ENCODE peak calls at places on chromosome 15, in eight cellular contexts. Z is left ventricle myocardium inferior; F is prostate gland; N is A673; P is stomach; V is CD8-positive, alpha-beta memory T cell; X is iPS DF 6.9; Q is transverse colon. R is an unnamed sample. For H3K9me3, the result is how much of the 10 kb centered on the place peaks cover.

GRCh38 chr15:71588746-71589145 is 221.6 kb upstream of the NR2E3 start:
- DNase-seq in Z (no peak), F (no peak), N (no peak), P (no peak), V (no peak), X (no peak), Q (no peak), R (no peak)

GRCh38 chr15:59456114-59456513 is 18.1 kb downstream of the FAM81A start:
- DNase-seq in Z (no peak), F (peak), N (no peak), P (peak), V (no peak), X (no peak), Q (peak), R (peak)

GRCh38 chr15:83304861-83305661 is 20.6 kb upstream of the BNC1 start:
- DNase-seq in Z (no peak), F (no peak), N (no peak), P (no peak), V (no peak), X (no peak), Q (no peak), R (peak)

GRCh38 chr15:83920115-83920514 is 266.2 kb downstream of the ADAMTSL3 start:
- DNase-seq in Z (no peak), F (no peak), N (peak), P (no peak), V (no peak), X (no peak), Q (no peak), R (no peak)

GRCh38 chr15:68497206-68497910 is 65.4 kb upstream of the ITGA11 start:
- DNase-seq in Z (no peak), F (no peak), N (no peak), P (no peak), V (no peak), X (no peak), Q (no peak), R (no peak)

GRCh38 chr15:65130941-65131340 is 2.7 kb downstream of the PDCD7 start:
- DNase-seq in Z (no peak), F (no peak), N (no peak), P (no peak), V (no peak), X (no peak), Q (no peak), R (no peak)

GRCh38 chr15:78737187-78737820 is 74.0 kb downstream of the ADAMTS7 start:
- DNase-seq in Z (no peak), F (no peak), N (no peak), P (no peak), V (no peak), X (no peak), Q (no peak), R (no peak)

GRCh38 chr15:97259943-97260342 is 700.6 kb upstream of the ARRDC4 start:
- DNase-seq in Z (no peak), F (no peak), N (no peak), P (no peak), V (no peak), X (no peak), Q (no peak), R (no peak)

GRCh38 chr15:35126236-35126635 is 41.1 kb upstream of the NANOGP8 start:
- DNase-seq in Z (no peak), F (no peak), N (no peak), P (no peak), V (no peak), X (no peak), Q (no peak), R (no peak)

GRCh38 chr15:31440754-31441298 is 114.2 kb downstream of the KLF13 start:
- DNase-seq in Z (peak), F (no peak), N (peak), P (peak), V (no peak), X (no peak), Q (peak), R (peak)

GRCh38 chr15:68423359-68424028 is 8.5 kb downstream of the ITGA11 start:
- DNase-seq in Z (no peak), F (no peak), N (no peak), P (no peak), V (no peak), X (no peak), Q (no peak), R (no peak)

GRCh38 chr15:85805392-85805791 is 10.7 kb upstream of the KLHL25 start:
- DNase-seq in Z (no peak), F (no peak), N (no peak), P (no peak), V (no peak), X (no peak), Q (no peak), R (no peak)

GRCh38 chr15:69876030-69876429 is 221.7 kb downstream of the TLE3 start:
- DNase-seq in Z (no peak), F (no peak), N (peak), P (no peak), V (no peak), X (no peak), Q (no peak), R (no peak)

GRCh38 chr15:94576889-94577533 is 345.6 kb downstream of the MCTP2 start:
- DNase-seq in Z (no peak), F (no peak), N (peak), P (peak), V (no peak), X (peak), Q (peak), R (no peak)

GRCh38 chr15:31391687-31392671 is 65.3 kb downstream of the KLF13 start:
- DNase-seq in Z (peak), F (peak), N (peak), P (peak), V (peak), X (no peak), Q (peak), R (peak)

GRCh38 chr15:42727740-42728355 is 9.1 kb downstream of the CDAN1 start:
- DNase-seq in Z (no peak), F (peak), N (no peak), P (peak), V (no peak), X (no peak), Q (no peak), R (peak)

GRCh38 chr15:76991048-76991447 is 3.9 kb upstream of the PSTPIP1 start:
- DNase-seq in Z (no peak), F (no peak), N (no peak), P (no peak), V (no peak), X (no peak), Q (no peak), R (no peak)

GRCh38 chr15:40150163-40150925 is 10.5 kb upstream of the BUB1B start:
- DNase-seq in Z (no peak), F (no peak), N (peak), P (peak), V (no peak), X (no peak), Q (peak), R (peak)

GRCh38 chr15:26102988-26103387 is 239.9 kb upstream of the ATP10A start:
- DNase-seq in Z (no peak), F (no peak), N (no peak), P (no peak), V (no peak), X (no peak), Q (no peak), R (no peak)

GRCh38 chr15:74449643-74450205 is 11.2 kb downstream of the UBL7 start:
- DNase-seq in Z (no peak), F (no peak), N (no peak), P (no peak), V (no peak), X (no peak), Q (no peak), R (no peak)

GRCh38 chr15:57866149-57866736 is 159.7 kb downstream of the POLR2M start:
- DNase-seq in Z (peak), F (peak), N (peak), P (peak), V (no peak), X (peak), Q (peak), R (peak)

GRCh38 chr15:78322243-78322642 is 17.9 kb upstream of the CRABP1 start:
- DNase-seq in Z (no peak), F (no peak), N (peak), P (no peak), V (no peak), X (no peak), Q (no peak), R (no peak)

GRCh38 chr15:88835646-88836045 is 32.4 kb downstream of the ACAN start:
- DNase-seq in Z (no peak), F (no peak), N (no peak), P (no peak), V (no peak), X (no peak), Q (no peak), R (no peak)

GRCh38 chr15:36373549-36373948 is 205.9 kb upstream of the CDIN1 start:
- DNase-seq in Z (no peak), F (no peak), N (no peak), P (no peak), V (no peak), X (no peak), Q (no peak), R (no peak)

GRCh38 chr15:67183443-67184169 is 70.9 kb downstream of the AAGAB start:
- DNase-seq in Z (no peak), F (no peak), N (no peak), P (no peak), V (no peak), X (no peak), Q (no peak), R (no peak)

GRCh38 chr15:37035349-37035748 is 65.0 kb downstream of the MEIS2 start:
- DNase-seq in Z (no peak), F (no peak), N (no peak), P (no peak), V (no peak), X (no peak), Q (no peak), R (no peak)

GRCh38 chr15:81163961-81164800 is 30.1 kb downstream of the CFAP161 start:
- DNase-seq in Z (no peak), F (no peak), N (no peak), P (no peak), V (no peak), X (no peak), Q (no peak), R (no peak)

GRCh38 chr15:57138260-57138895 is 219.9 kb downstream of the TCF12 start:
- DNase-seq in Z (no peak), F (no peak), N (peak), P (peak), V (no peak), X (peak), Q (peak), R (peak)

GRCh38 chr15:59447367-59447766 is 9.4 kb downstream of the FAM81A start:
- DNase-seq in Z (no peak), F (no peak), N (no peak), P (no peak), V (no peak), X (no peak), Q (no peak), R (no peak)

GRCh38 chr15:67908756-67909155 is 68.9 kb upstream of the RNU6-1 start:
- DNase-seq in Z (no peak), F (no peak), N (no peak), P (no peak), V (no peak), X (no peak), Q (no peak), R (no peak)

GRCh38 chr15:49605588-49605987 is 15.0 kb downstream of the FAM227B start:
- DNase-seq in Z (no peak), F (no peak), N (no peak), P (no peak), V (no peak), X (no peak), Q (no peak), R (no peak)

GRCh38 chr15:66740802-66741201 is 38.8 kb downstream of the SMAD6 start:
- DNase-seq in Z (peak), F (peak), N (no peak), P (no peak), V (no peak), X (no peak), Q (peak), R (no peak)

DNA sequence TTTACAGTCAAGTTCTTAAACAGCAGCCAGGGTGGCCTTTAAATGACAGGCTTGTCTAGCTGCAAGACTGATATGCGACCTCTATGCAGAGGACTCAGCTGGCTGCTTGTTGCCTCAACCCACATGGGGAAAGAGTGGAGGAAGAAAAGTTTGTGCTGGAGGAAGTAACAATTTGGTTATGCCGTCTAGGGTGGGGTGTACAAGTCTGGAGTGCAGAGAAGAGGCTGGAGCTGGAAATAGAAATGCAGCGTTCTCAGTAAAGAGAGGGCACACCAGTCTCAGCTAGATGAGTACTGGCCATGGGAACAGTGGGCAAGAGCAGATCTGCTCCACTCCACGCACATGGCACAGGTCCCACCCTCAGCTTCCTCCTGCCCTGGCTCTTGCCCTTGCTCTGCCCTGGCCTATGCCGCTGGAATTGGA is 59.9 kb upstream of the FURIN start:
- DNase-seq in Z (no peak), F (no peak), N (no peak), P (no peak), V (no peak), X (no peak), Q (no peak), R (no peak)
- H3K9me3 ChIP-seq in Z (under half), F (under half), N (under half), P (under half), V (under half), X (under half), Q (under half), R (under half)

DNA sequence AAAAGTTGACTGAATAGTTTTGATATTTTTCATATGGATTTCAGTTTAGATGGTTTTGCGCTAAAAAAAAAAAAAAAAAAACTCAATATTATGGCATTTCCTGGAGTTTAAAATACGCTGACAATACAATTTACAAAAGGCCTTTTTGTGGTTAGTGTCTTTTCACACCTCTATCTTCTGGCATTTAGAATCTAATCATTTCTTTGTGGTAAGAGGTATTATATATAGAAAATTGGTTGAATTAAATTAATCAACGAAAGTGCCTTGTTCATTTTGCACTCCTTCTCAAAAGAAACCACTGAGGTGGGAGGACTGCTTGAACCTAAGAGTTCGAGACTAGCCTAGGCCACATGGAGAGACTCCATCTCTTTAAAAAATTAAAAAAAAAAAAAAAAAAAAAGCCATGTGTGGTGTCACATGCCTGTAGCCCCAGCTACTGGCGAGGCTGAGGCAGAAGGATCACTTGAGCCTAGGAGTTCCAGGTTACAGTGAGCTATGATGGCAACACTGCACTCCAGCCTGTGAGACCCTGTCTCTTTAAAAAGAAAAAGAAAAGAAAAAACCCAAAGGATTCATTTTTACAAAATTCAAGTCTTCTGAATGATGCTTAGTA is 90.0 kb upstream of the ICE2 start:
- DNase-seq in Z (no peak), F (no peak), N (no peak), P (no peak), V (no peak), X (no peak), Q (no peak), R (no peak)
- H3K27ac ChIP-seq in Z (no peak), F (no peak), N (no peak), P (no peak), V (peak), X (no peak), Q (peak), R (no peak)

GRCh38 chr15:100591835-100592234 is 10.1 kb downstream of the LINS1 start:
- DNase-seq in Z (no peak), F (no peak), N (no peak), P (no peak), V (no peak), X (no peak), Q (no peak), R (no peak)

GRCh38 chr15:100593431-100593830 is 8.6 kb downstream of the LINS1 start:
- DNase-seq in Z (no peak), F (no peak), N (no peak), P (no peak), V (no peak), X (no peak), Q (no peak), R (no peak)

GRCh38 chr15:100592898-100593297 is 9.1 kb downstream of the LINS1 start:
- DNase-seq in Z (no peak), F (no peak), N (no peak), P (no peak), V (no peak), X (no peak), Q (no peak), R (no peak)

GRCh38 chr15:100588638-100589242 is 13.2 kb downstream of the LINS1 start:
- DNase-seq in Z (no peak), F (no peak), N (peak), P (no peak), V (no peak), X (no peak), Q (no peak), R (no peak)
- H3K9me3 ChIP-seq in Z (under half), F (under half), N (under half), P (under half), V (under half), X (under half), Q (under half), R (under half)

GRCh38 chr15:99115300-99116215 is 10.7 kb downstream of the SYNM start:
- DNase-seq in Z (no peak), F (no peak), N (no peak), P (no peak), V (no peak), X (no peak), Q (no peak), R (no peak)
- H3K27ac ChIP-seq in Z (peak), F (no peak), N (no peak), P (peak), V (no peak), X (no peak), Q (peak), R (no peak)

DNA sequence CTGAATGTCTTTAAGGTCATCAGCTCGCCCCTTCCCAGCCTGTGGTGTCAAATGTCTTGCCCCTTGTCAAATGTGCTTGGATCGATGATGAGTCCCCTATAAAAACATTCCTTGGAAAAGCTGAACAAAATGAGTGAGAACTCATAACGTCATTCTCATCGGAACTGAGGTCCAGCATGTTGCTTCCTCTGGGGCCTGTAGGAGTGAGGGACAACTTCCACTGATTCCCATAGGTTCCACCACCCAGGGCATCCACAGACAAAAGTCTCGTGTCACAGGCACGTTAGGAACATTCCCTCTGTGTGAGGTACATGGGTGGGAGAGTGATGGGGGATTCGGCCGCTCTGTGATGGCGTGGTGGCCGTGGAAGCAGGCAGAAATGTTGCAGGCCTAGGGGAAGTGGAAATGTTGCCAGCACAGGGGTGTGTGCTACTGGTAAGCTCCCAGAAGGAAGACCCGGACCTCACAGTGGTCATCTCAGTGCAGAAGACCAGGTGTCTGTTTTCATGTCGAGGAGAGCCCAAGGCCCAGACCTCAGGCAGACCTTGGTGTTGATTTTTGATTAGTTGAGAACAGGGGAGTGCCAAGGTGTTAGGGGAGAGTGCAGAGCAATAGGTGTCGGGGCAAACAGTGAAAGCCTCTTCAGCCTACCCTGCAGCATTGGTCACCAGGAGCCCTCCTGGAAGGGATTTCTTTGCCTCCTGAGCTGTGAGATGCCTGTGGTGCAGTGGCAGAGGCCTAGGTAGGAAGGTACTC is 96.8 kb downstream of the SNRPN start:
- DNase-seq in Z (no peak), F (no peak), N (no peak), P (no peak), V (no peak), X (no peak), Q (no peak), R (no peak)
- H3K9me3 ChIP-seq in Z (half or more), F (under half), N (half or more), P (half or more), V (half or more), X (under half), Q (half or more), R (under half)

DNA sequence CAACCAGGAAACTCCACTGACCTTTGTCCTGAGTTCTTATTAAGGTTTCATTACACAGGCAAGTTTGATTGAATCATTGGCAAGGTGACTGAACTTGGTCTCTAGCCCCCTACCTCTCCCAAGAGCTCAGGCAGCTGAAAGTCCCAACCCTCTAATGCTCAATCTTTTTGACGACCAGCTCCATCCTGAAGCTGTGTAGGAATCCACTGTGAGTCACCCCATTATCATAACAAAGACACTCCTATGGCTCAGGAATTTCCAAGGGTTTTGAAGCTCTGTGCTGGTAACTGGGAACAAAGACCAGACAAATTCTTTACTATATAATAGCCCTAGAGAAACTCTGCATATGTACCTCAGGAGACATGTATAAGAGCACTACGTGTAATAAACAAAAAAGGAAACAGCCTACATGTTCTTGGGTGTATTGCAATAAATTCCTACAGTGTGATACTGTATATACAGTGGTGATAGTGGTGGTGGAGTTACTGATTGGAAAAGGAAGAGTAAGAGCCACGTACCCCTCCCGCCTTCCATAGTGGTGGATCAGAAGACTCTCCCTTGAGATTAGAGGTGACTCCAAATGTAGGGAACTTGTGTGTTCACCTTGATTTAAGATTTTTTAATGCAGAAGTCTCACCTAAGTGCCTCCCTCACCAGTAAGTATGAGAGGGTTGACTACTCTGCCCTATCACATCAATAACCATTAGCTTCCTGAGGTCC is 116.6 kb downstream of the ST8SIA2 start:
- DNase-seq in Z (no peak), F (no peak), N (peak), P (no peak), V (no peak), X (peak), Q (no peak), R (no peak)
- H3K27ac ChIP-seq in Z (no peak), F (no peak), N (no peak), P (no peak), V (no peak), X (no peak), Q (no peak), R (no peak)

GRCh38 chr15:47565986-47566385 is 151.3 kb upstream of the SEMA6D start:
- DNase-seq in Z (no peak), F (no peak), N (no peak), P (no peak), V (no peak), X (no peak), Q (no peak), R (no peak)

GRCh38 chr15:47566610-47567009 is 150.7 kb upstream of the SEMA6D start:
- DNase-seq in Z (no peak), F (no peak), N (no peak), P (no peak), V (no peak), X (no peak), Q (no peak), R (no peak)

GRCh38 chr15:47561102-47561501 is 156.2 kb upstream of the SEMA6D start:
- DNase-seq in Z (no peak), F (no peak), N (no peak), P (no peak), V (no peak), X (no peak), Q (no peak), R (no peak)
- H3K9me3 ChIP-seq in Z (under half), F (under half), N (under half), P (under half), V (under half), X (under half), Q (under half), R (under half)

R was measured in thyroid gland.